ENCODE peak calls at places on chromosomes 5 and 9, in ten cellular contexts. One of them, this sample, is unnamed.
A peak's percentile ranks its signal among the peaks of the same experiment; 100 is the strongest.

GRCh38 chr5:8842906-8843590 is 702.8 kb downstream of the SEMA5A start:
- DNase-seq in lower lobe of right lung: no peak
- DNase-seq in sigmoid colon: no peak
- DNase-seq in HepG2: no peak
- DNase-seq in transverse colon: no peak
- DNase-seq in body of pancreas: no peak
- DNase-seq in pancreas: no peak
- DNase-seq in CD8-positive, alpha-beta memory T cell: no peak
- DNase-seq in breast epithelium: no peak
- DNase-seq in tibial artery: no peak
- DNase-seq in this sample: no peak

GRCh38 chr9:98410185-98410697 is 154.8 kb upstream of the TBC1D2 start:
- DNase-seq in pancreas: peak; percentile 6
- DNase-seq in tibial artery: no peak
- DNase-seq in HepG2: peak; percentile 10
- DNase-seq in lower lobe of right lung: no peak
- DNase-seq in breast epithelium: no peak
- DNase-seq in transverse colon: no peak
- DNase-seq in sigmoid colon: no peak
- DNase-seq in CD8-positive, alpha-beta memory T cell: no peak
- DNase-seq in body of pancreas: no peak
- DNase-seq in this sample: no peak

GRCh38 chr9:86322973-86323644 is 31.1 kb downstream of the TUT7 start:
- DNase-seq in tibial artery: no peak
- DNase-seq in HepG2: no peak
- DNase-seq in breast epithelium: no peak
- DNase-seq in CD8-positive, alpha-beta memory T cell: no peak
- DNase-seq in transverse colon: no peak
- DNase-seq in pancreas: no peak
- DNase-seq in lower lobe of right lung: no peak
- DNase-seq in sigmoid colon: no peak
- DNase-seq in body of pancreas: no peak
- DNase-seq in this sample: no peak

GRCh38 chr5:126355940-126356339 is 67.3 kb upstream of the GRAMD2B start:
- DNase-seq in HepG2: no peak
- DNase-seq in pancreas: no peak
- DNase-seq in lower lobe of right lung: no peak
- DNase-seq in sigmoid colon: no peak
- DNase-seq in body of pancreas: no peak
- DNase-seq in CD8-positive, alpha-beta memory T cell: no peak
- DNase-seq in breast epithelium: no peak
- DNase-seq in tibial artery: no peak
- DNase-seq in transverse colon: peak; percentile 21
- DNase-seq in this sample: no peak

GRCh38 chr5:137808503-137809135 is 54.5 kb upstream of the HNRNPA0 start:
- DNase-seq in transverse colon: no peak
- DNase-seq in HepG2: no peak
- DNase-seq in CD8-positive, alpha-beta memory T cell: no peak
- DNase-seq in lower lobe of right lung: no peak
- DNase-seq in tibial artery: no peak
- DNase-seq in sigmoid colon: no peak
- DNase-seq in breast epithelium: no peak
- DNase-seq in body of pancreas: no peak
- DNase-seq in pancreas: no peak
- DNase-seq in this sample: no peak

GRCh38 chr5:120539471-120539870 is 75.4 kb downstream of the PRR16 start:
- DNase-seq in HepG2: no peak
- DNase-seq in breast epithelium: no peak
- DNase-seq in body of pancreas: no peak
- DNase-seq in transverse colon: no peak
- DNase-seq in CD8-positive, alpha-beta memory T cell: no peak
- DNase-seq in pancreas: no peak
- DNase-seq in lower lobe of right lung: no peak
- DNase-seq in sigmoid colon: no peak
- DNase-seq in tibial artery: no peak
- DNase-seq in this sample: no peak

GRCh38 chr5:24391816-24392215 is 253.0 kb downstream of the CDH10 start:
- DNase-seq in pancreas: no peak
- DNase-seq in breast epithelium: no peak
- DNase-seq in lower lobe of right lung: no peak
- DNase-seq in body of pancreas: no peak
- DNase-seq in HepG2: no peak
- DNase-seq in transverse colon: no peak
- DNase-seq in CD8-positive, alpha-beta memory T cell: no peak
- DNase-seq in sigmoid colon: no peak
- DNase-seq in tibial artery: no peak
- DNase-seq in this sample: no peak

GRCh38 chr9:89179535-89179919 is 909 bp upstream of the SHC3 start:
- DNase-seq in sigmoid colon: no peak
- DNase-seq in tibial artery: no peak
- DNase-seq in HepG2: no peak
- DNase-seq in pancreas: no peak
- DNase-seq in transverse colon: no peak
- DNase-seq in body of pancreas: no peak
- DNase-seq in lower lobe of right lung: no peak
- DNase-seq in breast epithelium: no peak
- DNase-seq in CD8-positive, alpha-beta memory T cell: no peak
- DNase-seq in this sample: no peak

GRCh38 chr5:115033861-115034260 is 135.8 kb downstream of the TRIM36 start:
- DNase-seq in sigmoid colon: no peak
- DNase-seq in HepG2: peak; percentile 6
- DNase-seq in pancreas: no peak
- DNase-seq in CD8-positive, alpha-beta memory T cell: no peak
- DNase-seq in transverse colon: no peak
- DNase-seq in lower lobe of right lung: no peak
- DNase-seq in breast epithelium: no peak
- DNase-seq in tibial artery: no peak
- DNase-seq in body of pancreas: no peak
- DNase-seq in this sample: no peak

GRCh38 chr9:38650564-38650963 is 30.2 kb upstream of the ANKRD18A start:
- DNase-seq in breast epithelium: no peak
- DNase-seq in tibial artery: no peak
- DNase-seq in sigmoid colon: no peak
- DNase-seq in pancreas: no peak
- DNase-seq in HepG2: no peak
- DNase-seq in transverse colon: no peak
- DNase-seq in body of pancreas: no peak
- DNase-seq in lower lobe of right lung: no peak
- DNase-seq in CD8-positive, alpha-beta memory T cell: no peak
- DNase-seq in this sample: no peak

GRCh38 chr5:95414441-95414840 is 23.3 kb downstream of the FAM81B start:
- DNase-seq in transverse colon: no peak
- DNase-seq in body of pancreas: no peak
- DNase-seq in lower lobe of right lung: no peak
- DNase-seq in CD8-positive, alpha-beta memory T cell: no peak
- DNase-seq in pancreas: no peak
- DNase-seq in breast epithelium: no peak
- DNase-seq in tibial artery: no peak
- DNase-seq in sigmoid colon: no peak
- DNase-seq in HepG2: no peak
- DNase-seq in this sample: no peak

GRCh38 chr9:112396416-112396815 is 16.5 kb downstream of the HSDL2 start:
- DNase-seq in CD8-positive, alpha-beta memory T cell: no peak
- DNase-seq in pancreas: no peak
- DNase-seq in sigmoid colon: no peak
- DNase-seq in tibial artery: no peak
- DNase-seq in lower lobe of right lung: no peak
- DNase-seq in body of pancreas: no peak
- DNase-seq in transverse colon: no peak
- DNase-seq in HepG2: no peak
- DNase-seq in breast epithelium: no peak
- DNase-seq in this sample: no peak

GRCh38 chr5:83072946-83073345 is 4.2 kb downstream of the TMEM167A start:
- DNase-seq in CD8-positive, alpha-beta memory T cell: no peak
- DNase-seq in body of pancreas: no peak
- DNase-seq in tibial artery: no peak
- DNase-seq in pancreas: no peak
- DNase-seq in HepG2: no peak
- DNase-seq in breast epithelium: no peak
- DNase-seq in sigmoid colon: no peak
- DNase-seq in transverse colon: no peak
- DNase-seq in lower lobe of right lung: no peak
- DNase-seq in this sample: no peak

GRCh38 chr5:141533897-141534296 is 45.0 kb downstream of the PCDHGC5 start:
- DNase-seq in transverse colon: no peak
- DNase-seq in HepG2: no peak
- DNase-seq in sigmoid colon: no peak
- DNase-seq in CD8-positive, alpha-beta memory T cell: no peak
- DNase-seq in breast epithelium: no peak
- DNase-seq in pancreas: no peak
- DNase-seq in tibial artery: no peak
- DNase-seq in body of pancreas: no peak
- DNase-seq in lower lobe of right lung: no peak
- DNase-seq in this sample: no peak

GRCh38 chr9:122897969-122898368 is 7.2 kb downstream of the RC3H2 start:
- DNase-seq in transverse colon: no peak
- DNase-seq in CD8-positive, alpha-beta memory T cell: no peak
- DNase-seq in breast epithelium: no peak
- DNase-seq in sigmoid colon: no peak
- DNase-seq in pancreas: no peak
- DNase-seq in body of pancreas: no peak
- DNase-seq in tibial artery: no peak
- DNase-seq in HepG2: no peak
- DNase-seq in lower lobe of right lung: no peak
- DNase-seq in this sample: no peak

GRCh38 chr5:166758151-166758550 is 1533.3 kb upstream of the WWC1 start:
- DNase-seq in lower lobe of right lung: no peak
- DNase-seq in tibial artery: no peak
- DNase-seq in pancreas: no peak
- DNase-seq in HepG2: no peak
- DNase-seq in body of pancreas: no peak
- DNase-seq in transverse colon: no peak
- DNase-seq in sigmoid colon: no peak
- DNase-seq in breast epithelium: no peak
- DNase-seq in CD8-positive, alpha-beta memory T cell: no peak
- DNase-seq in this sample: no peak

GRCh38 chr9:96176901-96177718 is 124.9 kb downstream of the HSD17B3 start:
- DNase-seq in sigmoid colon: no peak
- DNase-seq in breast epithelium: no peak
- DNase-seq in transverse colon: peak; percentile 66
- DNase-seq in body of pancreas: peak; percentile 21
- DNase-seq in pancreas: no peak
- DNase-seq in CD8-positive, alpha-beta memory T cell: no peak
- DNase-seq in HepG2: no peak
- DNase-seq in lower lobe of right lung: no peak
- DNase-seq in tibial artery: no peak
- DNase-seq in this sample: peak; percentile 58

GRCh38 chr9:5499889-5500398 is 10.4 kb upstream of the PDCD1LG2 start:
- DNase-seq in CD8-positive, alpha-beta memory T cell: no peak
- DNase-seq in breast epithelium: no peak
- DNase-seq in lower lobe of right lung: no peak
- DNase-seq in tibial artery: no peak
- DNase-seq in HepG2: no peak
- DNase-seq in sigmoid colon: no peak
- DNase-seq in pancreas: no peak
- DNase-seq in transverse colon: no peak
- DNase-seq in body of pancreas: no peak
- DNase-seq in this sample: peak; percentile 29

GRCh38 chr9:120914953-120915352 is 11.6 kb downstream of the TRAF1 start:
- DNase-seq in HepG2: no peak
- DNase-seq in transverse colon: no peak
- DNase-seq in breast epithelium: no peak
- DNase-seq in CD8-positive, alpha-beta memory T cell: no peak
- DNase-seq in lower lobe of right lung: no peak
- DNase-seq in tibial artery: no peak
- DNase-seq in pancreas: no peak
- DNase-seq in sigmoid colon: no peak
- DNase-seq in body of pancreas: no peak
- DNase-seq in this sample: no peak
- H3K36me3 ChIP-seq in HepG2: no peaks in the 10 kb centered on the region
- H3K36me3 ChIP-seq in transverse colon: no peaks in the 10 kb centered on the region
- H3K36me3 ChIP-seq in breast epithelium: no peaks in the 10 kb centered on the region
- H3K36me3 ChIP-seq in CD8-positive, alpha-beta memory T cell: peaks cover 64% of the 10 kb centered on the region
- H3K36me3 ChIP-seq in lower lobe of right lung: peaks cover 18% of the 10 kb centered on the region
- H3K36me3 ChIP-seq in tibial artery: peaks cover 21% of the 10 kb centered on the region
- H3K36me3 ChIP-seq in pancreas: no peaks in the 10 kb centered on the region
- H3K36me3 ChIP-seq in sigmoid colon: no peaks in the 10 kb centered on the region
- H3K36me3 ChIP-seq in body of pancreas: no peaks in the 10 kb centered on the region
- H3K36me3 ChIP-seq in this sample: no peaks in the 10 kb centered on the region

GRCh38 chr5:102857090-102857818 is 102.1 kb downstream of the PAM start:
- DNase-seq in HepG2: no peak
- DNase-seq in transverse colon: peak; percentile 25
- DNase-seq in body of pancreas: no peak
- DNase-seq in breast epithelium: no peak
- DNase-seq in tibial artery: peak; percentile 72
- DNase-seq in lower lobe of right lung: no peak
- DNase-seq in sigmoid colon: peak; percentile 91
- DNase-seq in pancreas: no peak
- DNase-seq in CD8-positive, alpha-beta memory T cell: no peak
- DNase-seq in this sample: no peak
- H3K4me3 ChIP-seq in HepG2: no peak overlapping the region
- H3K4me3 ChIP-seq in transverse colon: no peak overlapping the region
- H3K4me3 ChIP-seq in body of pancreas: no peak overlapping the region
- H3K4me3 ChIP-seq in breast epithelium: no peak overlapping the region
- H3K4me3 ChIP-seq in tibial artery: no peak overlapping the region
- H3K4me3 ChIP-seq in lower lobe of right lung: no peak overlapping the region
- H3K4me3 ChIP-seq in sigmoid colon: no peak overlapping the region
- H3K4me3 ChIP-seq in pancreas: no peak overlapping the region
- H3K4me3 ChIP-seq in CD8-positive, alpha-beta memory T cell: no peak overlapping the region
- H3K4me3 ChIP-seq in this sample: no peak overlapping the region

DNA sequence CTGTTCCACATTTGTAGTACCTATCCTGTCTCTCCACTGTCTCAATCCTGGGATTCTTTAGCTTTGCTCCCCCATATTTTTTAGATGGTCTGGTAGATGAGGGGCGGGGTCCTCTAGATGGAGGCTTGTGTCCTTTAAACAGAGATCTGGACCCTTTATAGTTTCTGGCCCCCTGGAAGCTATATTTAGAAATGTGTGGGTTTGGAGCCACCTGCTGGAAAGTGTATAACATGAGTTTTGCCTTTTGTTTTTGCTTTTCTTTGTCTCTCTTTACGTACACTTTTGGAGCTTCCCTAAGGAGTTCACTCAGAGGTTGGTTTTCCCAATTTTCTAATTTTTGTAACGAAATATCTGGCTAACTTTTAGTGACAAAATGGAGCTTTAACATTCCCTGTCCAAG is 110.7 kb downstream of the CFAP95 start:
- DNase-seq in tibial artery: no peak
- DNase-seq in breast epithelium: no peak
- DNase-seq in transverse colon: no peak
- DNase-seq in lower lobe of right lung: no peak
- DNase-seq in pancreas: no peak
- DNase-seq in CD8-positive, alpha-beta memory T cell: no peak
- DNase-seq in sigmoid colon: no peak
- DNase-seq in body of pancreas: no peak
- DNase-seq in HepG2: peak; percentile 9
- DNase-seq in this sample: no peak
- H3K36me3 ChIP-seq in tibial artery: no peaks in the 10 kb centered on the region
- H3K36me3 ChIP-seq in breast epithelium: no peaks in the 10 kb centered on the region
- H3K36me3 ChIP-seq in transverse colon: no peaks in the 10 kb centered on the region
- H3K36me3 ChIP-seq in lower lobe of right lung: no peaks in the 10 kb centered on the region
- H3K36me3 ChIP-seq in pancreas: no peaks in the 10 kb centered on the region
- H3K36me3 ChIP-seq in CD8-positive, alpha-beta memory T cell: no peaks in the 10 kb centered on the region
- H3K36me3 ChIP-seq in sigmoid colon: no peaks in the 10 kb centered on the region
- H3K36me3 ChIP-seq in body of pancreas: no peaks in the 10 kb centered on the region
- H3K36me3 ChIP-seq in HepG2: no peaks in the 10 kb centered on the region
- H3K36me3 ChIP-seq in this sample: no peaks in the 10 kb centered on the region

DNA sequence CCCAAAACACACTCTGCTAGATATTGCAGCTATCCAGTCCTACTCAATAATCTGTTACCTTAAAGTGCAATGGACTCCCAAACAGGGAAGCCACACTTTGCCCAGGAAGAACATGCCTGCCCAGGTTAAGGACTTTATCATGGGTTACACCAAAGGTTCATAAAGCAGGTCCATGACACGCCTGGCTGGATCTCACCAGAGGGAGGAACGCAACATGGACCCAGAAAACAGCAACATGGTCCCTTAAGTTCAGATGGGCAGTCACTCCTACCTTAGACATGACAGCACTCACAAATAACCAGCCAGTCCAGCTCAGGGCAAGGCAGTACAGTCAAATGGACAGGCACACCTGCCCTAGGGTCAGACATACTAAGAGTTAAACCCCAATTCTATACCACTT is 3.8 kb downstream of the P4HA2 start:
- DNase-seq in HepG2: no peak
- DNase-seq in CD8-positive, alpha-beta memory T cell: no peak
- DNase-seq in transverse colon: no peak
- DNase-seq in body of pancreas: no peak
- DNase-seq in lower lobe of right lung: no peak
- DNase-seq in tibial artery: no peak
- DNase-seq in breast epithelium: no peak
- DNase-seq in pancreas: no peak
- DNase-seq in sigmoid colon: no peak
- DNase-seq in this sample: no peak
- H3K4me3 ChIP-seq in HepG2: no peak overlapping the region
- H3K4me3 ChIP-seq in CD8-positive, alpha-beta memory T cell: no peak overlapping the region
- H3K4me3 ChIP-seq in transverse colon: no peak overlapping the region
- H3K4me3 ChIP-seq in body of pancreas: no peak overlapping the region
- H3K4me3 ChIP-seq in lower lobe of right lung: no peak overlapping the region
- H3K4me3 ChIP-seq in tibial artery: no peak overlapping the region
- H3K4me3 ChIP-seq in breast epithelium: no peak overlapping the region
- H3K4me3 ChIP-seq in pancreas: no peak overlapping the region
- H3K4me3 ChIP-seq in sigmoid colon: no peak overlapping the region
- H3K4me3 ChIP-seq in this sample: no peak overlapping the region